ENCODE peak calls at places on chromosomes 7 and 10, in four cellular contexts. One of them, this sample, is unnamed.

GRCh38 chr10:104447899-104448298 is 94.3 kb downstream of the CFAP58 start:
- DNase-seq in fibroblast of lung: no peak
- DNase-seq in AG04449: no peak
- DNase-seq in brain microvascular endothelial cell: no peak
- DNase-seq in this sample: no peak

GRCh38 chr10:33071857-33072256 is 113.8 kb upstream of the ITGB1 start:
- DNase-seq in AG04449: no peak
- DNase-seq in fibroblast of lung: no peak
- DNase-seq in brain microvascular endothelial cell: no peak
- DNase-seq in this sample: no peak

GRCh38 chr7:140475747-140476333 is 3.5 kb downstream of the MKRN1 start:
- DNase-seq in fibroblast of lung: peak; percentile 21
- DNase-seq in brain microvascular endothelial cell: peak; percentile 38
- DNase-seq in AG04449: no peak
- DNase-seq in this sample: peak; percentile 62

GRCh38 chr7:128387663-128388485 is 21.9 kb downstream of the IMPDH1 start:
- DNase-seq in brain microvascular endothelial cell: peak; percentile 73
- DNase-seq in AG04449: no peak
- DNase-seq in fibroblast of lung: peak; percentile 52
- DNase-seq in this sample: peak; percentile 89

GRCh38 chr10:69896601-69897000 is 94.9 kb downstream of the COL13A1 start:
- DNase-seq in AG04449: no peak
- DNase-seq in brain microvascular endothelial cell: no peak
- DNase-seq in fibroblast of lung: no peak
- DNase-seq in this sample: no peak

GRCh38 chr10:104638861-104639594 is 2.1 kb upstream of the SORCS3 start:
- DNase-seq in AG04449: no peak
- DNase-seq in brain microvascular endothelial cell: no peak
- DNase-seq in fibroblast of lung: no peak
- DNase-seq in this sample: peak; percentile 34

GRCh38 chr10:3348561-3348960 is 176.0 kb upstream of the PITRM1 start:
- DNase-seq in brain microvascular endothelial cell: no peak
- DNase-seq in AG04449: no peak
- DNase-seq in fibroblast of lung: no peak
- DNase-seq in this sample: no peak

GRCh38 chr10:96613565-96613964 is 26.8 kb upstream of the TM9SF3 start:
- DNase-seq in fibroblast of lung: no peak
- DNase-seq in brain microvascular endothelial cell: no peak
- DNase-seq in AG04449: no peak
- DNase-seq in this sample: no peak

GRCh38 chr10:60417898-60418297 is 28.2 kb upstream of the ANK3 start:
- DNase-seq in brain microvascular endothelial cell: no peak
- DNase-seq in fibroblast of lung: peak; percentile 42
- DNase-seq in AG04449: no peak
- DNase-seq in this sample: no peak

GRCh38 chr7:139777948-139778841 is at the start of gene HIPK2:
- DNase-seq in brain microvascular endothelial cell: peak; percentile 68
- DNase-seq in AG04449: no peak
- DNase-seq in fibroblast of lung: peak; percentile 75
- DNase-seq in this sample: peak; percentile 95

GRCh38 chr7:22665816-22666375 is 61.1 kb upstream of the IL6 start:
- DNase-seq in brain microvascular endothelial cell: no peak
- DNase-seq in fibroblast of lung: no peak
- DNase-seq in AG04449: no peak
- DNase-seq in this sample: no peak

GRCh38 chr7:128203710-128204214 is 37.3 kb upstream of the LEP start:
- DNase-seq in AG04449: no peak
- DNase-seq in fibroblast of lung: peak; percentile 5
- DNase-seq in brain microvascular endothelial cell: no peak
- DNase-seq in this sample: no peak

GRCh38 chr7:11539853-11540252 is 292.1 kb downstream of the THSD7A start:
- DNase-seq in fibroblast of lung: peak; percentile 21
- DNase-seq in brain microvascular endothelial cell: no peak
- DNase-seq in AG04449: no peak
- DNase-seq in this sample: no peak

GRCh38 chr7:100051611-100052010 is 2.0 kb downstream of the ZSCAN21 start:
- DNase-seq in fibroblast of lung: no peak
- DNase-seq in brain microvascular endothelial cell: no peak
- DNase-seq in AG04449: no peak
- DNase-seq in this sample: no peak

GRCh38 chr7:131629203-131629871 is 72.9 kb upstream of the PODXL start:
- DNase-seq in AG04449: no peak
- DNase-seq in brain microvascular endothelial cell: peak; percentile 71
- DNase-seq in fibroblast of lung: peak; percentile 83
- DNase-seq in this sample: no peak

GRCh38 chr7:12244129-12244528 is 33.0 kb downstream of the TMEM106B start:
- DNase-seq in brain microvascular endothelial cell: peak; percentile 13
- DNase-seq in fibroblast of lung: peak; percentile 27
- DNase-seq in AG04449: no peak
- DNase-seq in this sample: no peak

GRCh38 chr10:75146780-75147179 is 35.3 kb downstream of the SAMD8 start:
- DNase-seq in AG04449: no peak
- DNase-seq in fibroblast of lung: no peak
- DNase-seq in brain microvascular endothelial cell: no peak
- DNase-seq in this sample: no peak

GRCh38 chr7:94698275-94698674 is 42.3 kb upstream of the SGCE start:
- DNase-seq in AG04449: peak; percentile 37
- DNase-seq in brain microvascular endothelial cell: peak; percentile 64
- DNase-seq in fibroblast of lung: peak; percentile 81
- DNase-seq in this sample: no peak

GRCh38 chr10:42769653-42770052 is 12.9 kb upstream of the BMS1 start:
- DNase-seq in brain microvascular endothelial cell: no peak
- DNase-seq in AG04449: no peak
- DNase-seq in fibroblast of lung: no peak
- DNase-seq in this sample: no peak

GRCh38 chr7:14191686-14192098 is 202.2 kb upstream of the ETV1 start:
- DNase-seq in fibroblast of lung: peak; percentile 65
- DNase-seq in brain microvascular endothelial cell: peak; percentile 74
- DNase-seq in AG04449: no peak
- DNase-seq in this sample: no peak

GRCh38 chr7:131235489-131236317 is 92.0 kb upstream of the MKLN1 start:
- DNase-seq in AG04449: peak; percentile 92
- DNase-seq in brain microvascular endothelial cell: peak; percentile 100
- DNase-seq in fibroblast of lung: peak; percentile 99
- DNase-seq in this sample: no peak

GRCh38 chr7:44408596-44408995 is 81.9 kb downstream of the NUDCD3 start:
- DNase-seq in brain microvascular endothelial cell: no peak
- DNase-seq in AG04449: no peak
- DNase-seq in fibroblast of lung: peak; percentile 18
- DNase-seq in this sample: no peak

GRCh38 chr7:117012284-117013174 is 59.2 kb downstream of the ST7 start:
- DNase-seq in AG04449: no peak
- DNase-seq in brain microvascular endothelial cell: peak; percentile 51
- DNase-seq in fibroblast of lung: peak; percentile 36
- DNase-seq in this sample: no peak

GRCh38 chr10:77245953-77246352 is 391.7 kb downstream of the KCNMA1 start:
- DNase-seq in fibroblast of lung: peak; percentile 73
- DNase-seq in brain microvascular endothelial cell: no peak
- DNase-seq in AG04449: no peak
- DNase-seq in this sample: no peak

GRCh38 chr10:80542053-80542452 is 4.4 kb downstream of the SH2D4B start:
- DNase-seq in fibroblast of lung: peak; percentile 39
- DNase-seq in brain microvascular endothelial cell: no peak
- DNase-seq in AG04449: peak; percentile 4
- DNase-seq in this sample: peak; percentile 12

GRCh38 chr7:39683216-39683845 is 60.0 kb downstream of the RALA start:
- DNase-seq in AG04449: no peak
- DNase-seq in brain microvascular endothelial cell: peak; percentile 17
- DNase-seq in fibroblast of lung: peak; percentile 72
- DNase-seq in this sample: no peak

GRCh38 chr10:35783305-35783838 is 141.3 kb upstream of the FZD8 start:
- DNase-seq in fibroblast of lung: peak; percentile 62
- DNase-seq in brain microvascular endothelial cell: no peak
- DNase-seq in AG04449: no peak
- DNase-seq in this sample: no peak

GRCh38 chr7:30136339-30136738 is 1.6 kb downstream of the MTURN start:
- DNase-seq in fibroblast of lung: no peak
- DNase-seq in AG04449: no peak
- DNase-seq in brain microvascular endothelial cell: no peak
- DNase-seq in this sample: no peak

GRCh38 chr7:104111294-104111693 is 96.5 kb downstream of the ORC5 start:
- DNase-seq in brain microvascular endothelial cell: no peak
- DNase-seq in fibroblast of lung: no peak
- DNase-seq in AG04449: no peak
- DNase-seq in this sample: no peak

GRCh38 chr10:102152545-102152890 is 329 bp downstream of the NOLC1 start:
- DNase-seq in fibroblast of lung: peak; percentile 24
- DNase-seq in brain microvascular endothelial cell: peak; percentile 20
- DNase-seq in AG04449: no peak
- DNase-seq in this sample: no peak

GRCh38 chr7:151125459-151125834 is 39.2 kb downstream of the AGAP3 start:
- DNase-seq in AG04449: no peak
- DNase-seq in fibroblast of lung: peak; percentile 26
- DNase-seq in brain microvascular endothelial cell: no peak
- DNase-seq in this sample: no peak

GRCh38 chr7:12550956-12551355 is 19.6 kb upstream of the SCIN start:
- DNase-seq in brain microvascular endothelial cell: peak; percentile 54
- DNase-seq in AG04449: peak; percentile 7
- DNase-seq in fibroblast of lung: peak; percentile 88
- DNase-seq in this sample: no peak

GRCh38 chr7:88256906-88257305 is 37.1 kb upstream of the SRI start:
- DNase-seq in brain microvascular endothelial cell: no peak
- DNase-seq in AG04449: no peak
- DNase-seq in fibroblast of lung: no peak
- DNase-seq in this sample: no peak

GRCh38 chr10:122030200-122030552 is 41.2 kb downstream of the TACC2 start:
- DNase-seq in fibroblast of lung: no peak
- DNase-seq in brain microvascular endothelial cell: no peak
- DNase-seq in AG04449: no peak
- DNase-seq in this sample: no peak
- TF ChIP-seq CTCF in fibroblast of lung: no peak
- TF ChIP-seq CTCF in brain microvascular endothelial cell: no peak
- TF ChIP-seq CTCF in AG04449: no peak
- TF ChIP-seq CTCF in this sample: no peak

DNA sequence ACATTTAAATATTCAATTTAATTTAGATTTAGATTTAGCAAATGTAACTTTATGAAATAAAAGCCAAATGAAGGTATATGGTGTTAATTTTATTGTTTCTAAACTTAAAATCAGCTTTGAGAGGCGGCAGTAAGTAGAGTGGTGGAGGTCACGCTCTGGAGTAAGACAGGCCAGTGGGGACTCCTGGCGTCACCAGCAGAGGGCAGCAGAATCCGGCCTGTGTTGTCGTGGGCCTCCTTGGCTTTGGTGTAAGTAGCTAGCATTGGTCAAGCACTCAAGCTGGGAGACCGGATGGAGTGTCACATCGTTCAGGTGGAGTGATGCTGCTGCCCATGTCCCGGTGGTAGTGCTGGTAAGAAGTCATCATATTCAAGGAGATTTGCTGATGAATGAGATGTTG is 98.7 kb upstream of the DNAJB6 start:
- DNase-seq in fibroblast of lung: no peak
- DNase-seq in AG04449: no peak
- DNase-seq in brain microvascular endothelial cell: no peak
- DNase-seq in this sample: no peak
- TF ChIP-seq CTCF in fibroblast of lung: no peak
- TF ChIP-seq CTCF in AG04449: no peak
- TF ChIP-seq CTCF in brain microvascular endothelial cell: peak; percentile 75
- TF ChIP-seq CTCF in this sample: no peak

DNA sequence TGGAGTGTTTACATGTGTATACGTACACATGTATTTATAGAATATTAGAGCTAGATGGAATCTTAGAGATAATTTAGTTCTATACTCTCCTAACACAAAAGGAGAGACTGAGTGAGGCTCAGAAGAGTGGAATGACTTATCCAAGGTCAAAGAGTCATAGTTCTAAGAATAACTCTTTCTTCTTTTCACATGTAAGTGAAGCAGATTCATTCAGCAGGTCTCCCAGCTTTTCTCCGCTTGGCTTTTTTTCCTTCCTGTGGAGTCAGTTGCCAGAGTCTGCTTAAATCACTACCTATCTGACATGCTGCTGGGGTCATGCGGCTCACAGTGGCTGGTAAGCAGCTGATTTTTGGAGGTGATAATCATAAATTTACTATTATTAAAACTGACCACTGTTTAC is 432.1 kb downstream of the PLXDC2 start:
- DNase-seq in fibroblast of lung: no peak
- DNase-seq in AG04449: no peak
- DNase-seq in brain microvascular endothelial cell: no peak
- DNase-seq in this sample: no peak
- TF ChIP-seq CTCF in fibroblast of lung: no peak
- TF ChIP-seq CTCF in AG04449: no peak
- TF ChIP-seq CTCF in brain microvascular endothelial cell: no peak
- TF ChIP-seq CTCF in this sample: no peak

GRCh38 chr10:100470367-100470766 is 7.6 kb downstream of the WNT8B start:
- DNase-seq in AG04449: no peak
- DNase-seq in fibroblast of lung: peak; percentile 7
- DNase-seq in brain microvascular endothelial cell: no peak
- DNase-seq in this sample: no peak
- TF ChIP-seq CTCF in AG04449: no peak
- TF ChIP-seq CTCF in fibroblast of lung: no peak
- TF ChIP-seq CTCF in brain microvascular endothelial cell: no peak
- TF ChIP-seq CTCF in this sample: no peak

GRCh38 chr10:44060719-44061118 is 324.2 kb downstream of the CXCL12 start:
- DNase-seq in fibroblast of lung: no peak
- DNase-seq in brain microvascular endothelial cell: no peak
- DNase-seq in AG04449: no peak
- DNase-seq in this sample: no peak
- TF ChIP-seq CTCF in fibroblast of lung: no peak
- TF ChIP-seq CTCF in brain microvascular endothelial cell: no peak
- TF ChIP-seq CTCF in AG04449: no peak
- TF ChIP-seq CTCF in this sample: no peak

GRCh38 chr10:100516847-100517246 is 2.8 kb downstream of the SEC31B start:
- DNase-seq in brain microvascular endothelial cell: no peak
- DNase-seq in AG04449: no peak
- DNase-seq in fibroblast of lung: no peak
- DNase-seq in this sample: no peak
- TF ChIP-seq CTCF in brain microvascular endothelial cell: peak; percentile 53
- TF ChIP-seq CTCF in AG04449: no peak
- TF ChIP-seq CTCF in fibroblast of lung: no peak
- TF ChIP-seq CTCF in this sample: no peak

GRCh38 chr7:36900988-36901710 is 176.9 kb upstream of the AOAH start:
- DNase-seq in fibroblast of lung: no peak
- DNase-seq in AG04449: no peak
- DNase-seq in brain microvascular endothelial cell: no peak
- DNase-seq in this sample: no peak
- TF ChIP-seq CTCF in fibroblast of lung: no peak
- TF ChIP-seq CTCF in AG04449: no peak
- TF ChIP-seq CTCF in brain microvascular endothelial cell: no peak
- TF ChIP-seq CTCF in this sample: no peak

GRCh38 chr7:47400001-47400400 is 181.9 kb downstream of the TNS3 start:
- DNase-seq in AG04449: no peak
- DNase-seq in fibroblast of lung: peak; percentile 36
- DNase-seq in brain microvascular endothelial cell: no peak
- DNase-seq in this sample: no peak
- TF ChIP-seq CTCF in AG04449: no peak
- TF ChIP-seq CTCF in fibroblast of lung: no peak
- TF ChIP-seq CTCF in brain microvascular endothelial cell: no peak
- TF ChIP-seq CTCF in this sample: no peak